ENCODE peak calls at places on chromosomes 7 and 10, in six cellular contexts. R is HepG2, Z is GM12878, B is K562, M is GM12892, P is H1. D is an unnamed sample.

GRCh38 chr10:115982526-115982925 is 290.5 kb downstream of the GFRA1 start:
- DNase-seq in Z (no peak), R (no peak), P (no peak), M (no peak), B (no peak), D (no peak)

GRCh38 chr7:34425194-34425593 is 232.8 kb upstream of the NPSR1 start:
- DNase-seq in Z (no peak), R (peak), P (no peak), M (no peak), B (no peak), D (no peak)

GRCh38 chr7:148185050-148185449 is 405.5 kb upstream of the C7orf33 start:
- DNase-seq in P (no peak), B (no peak), R (no peak), Z (no peak), M (no peak), D (no peak)

GRCh38 chr7:41416208-41416595 is 286.7 kb downstream of the INHBA start:
- DNase-seq in P (no peak), M (no peak), R (no peak), Z (no peak), B (no peak), D (no peak)

GRCh38 chr7:369981-370621 is 80.1 kb downstream of the FOXL3 start:
- DNase-seq in B (no peak), M (no peak), Z (no peak), R (no peak), P (peak), D (no peak)

GRCh38 chr10:70602665-70603438 is at the start of gene PRF1:
- DNase-seq in M (no peak), B (peak), R (peak), P (peak), Z (no peak), D (peak)

GRCh38 chr10:21726601-21727295 is 192.7 kb downstream of the MLLT10 start:
- DNase-seq in P (no peak), Z (no peak), M (no peak), B (peak), R (no peak), D (no peak)

GRCh38 chr7:108261560-108262255 is 131.5 kb upstream of the LAMB4 start:
- DNase-seq in Z (no peak), B (no peak), R (no peak), P (no peak), M (no peak), D (no peak)

GRCh38 chr7:77258014-77258413 is 58.4 kb upstream of the FGL2 start:
- DNase-seq in R (no peak), B (no peak), P (no peak), M (no peak), Z (no peak), D (no peak)

GRCh38 chr10:788796-789748 is 99.6 kb upstream of the DIP2C start:
- DNase-seq in Z (no peak), M (no peak), B (peak), R (peak), P (peak), D (no peak)

GRCh38 chr10:20948723-20949327 is 51.7 kb upstream of the NEBL start:
- DNase-seq in Z (no peak), M (no peak), P (no peak), B (no peak), R (no peak), D (no peak)

GRCh38 chr10:78042058-78042751 is 8.5 kb downstream of the RPS24 start:
- DNase-seq in P (no peak), Z (no peak), B (no peak), M (no peak), R (no peak), D (no peak)
- TF ChIP-seq POLR2AphosphoS5 in P (peak), Z (peak), B (peak), M (peak), R (peak), D (peak)

GRCh38 chr10:4914213-4914850 is 48.9 kb upstream of the AKR1C1 start:
- DNase-seq in B (no peak), M (no peak), Z (no peak), P (no peak), R (no peak), D (no peak)

GRCh38 chr10:4918236-4918635 is 45.0 kb upstream of the AKR1C1 start:
- DNase-seq in R (no peak), B (no peak), Z (no peak), M (no peak), P (no peak), D (no peak)

GRCh38 chr10:4916086-4916716 is 47.0 kb upstream of the AKR1C1 start:
- DNase-seq in R (no peak), B (no peak), P (no peak), Z (no peak), M (no peak), D (no peak)
- TF ChIP-seq POLR2A in R (no peak), B (no peak), P (no peak), Z (no peak), M (no peak), D (no peak)

GRCh38 chr7:150948791-150949251 is 29.3 kb downstream of the KCNH2 start:
- DNase-seq in B (no peak), P (no peak), R (no peak), M (no peak), Z (no peak), D (peak)

GRCh38 chr7:150950496-150951180 is 27.5 kb downstream of the KCNH2 start:
- DNase-seq in Z (no peak), R (no peak), B (no peak), M (no peak), P (no peak), D (no peak)

GRCh38 chr7:150947761-150948680 is 30.1 kb downstream of the KCNH2 start:
- DNase-seq in B (peak), M (no peak), R (no peak), P (no peak), Z (no peak), D (peak)

GRCh38 chr7:150949971-150950491 is 28.1 kb downstream of the KCNH2 start:
- DNase-seq in P (no peak), R (no peak), B (no peak), M (no peak), Z (no peak), D (no peak)

GRCh38 chr7:150949564-150949963 is 28.6 kb downstream of the KCNH2 start:
- DNase-seq in B (no peak), P (no peak), Z (no peak), R (no peak), M (peak), D (peak)
- TF ChIP-seq TAF1 in B (no peak), P (no peak), Z (no peak), R (no peak), M (no peak), D (no peak)

DNA sequence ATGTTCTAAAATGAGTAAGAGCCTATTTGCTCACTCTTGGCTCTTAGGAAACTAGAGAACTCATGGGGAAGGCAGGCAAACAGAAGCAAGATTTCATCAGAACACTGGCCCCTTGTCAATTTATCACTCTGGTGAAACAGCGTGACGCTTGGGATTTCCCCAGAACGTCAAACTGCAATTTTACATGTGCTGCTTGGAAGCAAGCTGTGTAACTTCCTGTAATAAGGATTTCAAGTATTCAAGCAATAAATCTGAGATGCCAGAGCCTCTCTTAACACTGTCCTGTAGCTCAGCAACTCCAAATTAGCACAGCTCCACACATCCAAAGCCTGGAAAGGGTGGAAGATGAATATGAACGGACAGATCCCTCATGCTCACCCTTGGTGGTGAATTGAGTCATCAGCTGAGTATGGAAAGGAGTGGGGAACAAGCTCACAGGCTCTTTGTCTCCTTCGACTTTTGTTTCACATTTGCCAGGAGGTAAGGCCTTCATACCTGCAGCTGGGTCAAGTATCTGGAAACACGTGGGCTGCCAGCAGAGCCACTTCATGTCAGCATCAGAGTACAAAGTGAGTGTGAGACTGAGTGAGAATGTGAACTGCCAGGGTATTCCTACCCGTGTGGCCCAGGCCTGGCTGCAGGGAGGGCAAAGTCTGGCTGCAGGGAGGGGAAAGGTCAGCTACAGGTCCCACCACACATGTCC is 140.4 kb upstream of the NAMPT start:
- DNase-seq in M (peak), R (no peak), B (no peak), P (no peak), Z (peak), D (peak)
- TF ChIP-seq POLR2AphosphoS5 in M (peak), R (no peak), B (no peak), P (no peak), Z (peak), D (no peak)

GRCh38 chr10:27153325-27153724 is 859 bp downstream of the YME1L1 start:
- DNase-seq in R (no peak), Z (no peak), P (no peak), B (no peak), M (no peak), D (no peak)

GRCh38 chr10:27152687-27153086 is 1.5 kb downstream of the YME1L1 start:
- DNase-seq in P (no peak), Z (no peak), B (no peak), M (no peak), R (no peak), D (no peak)

GRCh38 chr10:27153855-27154198 is 357 bp downstream of the YME1L1 start:
- DNase-seq in Z (no peak), M (peak), B (no peak), P (no peak), R (peak), D (no peak)

GRCh38 chr10:27157150-27157549 is 2.0 kb downstream of the MASTL start:
- DNase-seq in P (no peak), M (no peak), Z (no peak), R (peak), B (no peak), D (no peak)

GRCh38 chr10:27155073-27155754 is at the start of gene MASTL:
- DNase-seq in Z (peak), P (peak), B (peak), M (peak), R (peak), D (peak)
- TF ChIP-seq POLR2A in Z (peak), P (no peak), B (peak), M (peak), R (peak), D (peak)

GRCh38 chr10:33376976-33377657 is 42.6 kb upstream of the NRP1 start:
- DNase-seq in Z (no peak), P (no peak), B (no peak), R (no peak), M (no peak), D (no peak)
- TF ChIP-seq TAF1 in Z (no peak), P (no peak), B (no peak), R (no peak), M (no peak), D (no peak)

DNA sequence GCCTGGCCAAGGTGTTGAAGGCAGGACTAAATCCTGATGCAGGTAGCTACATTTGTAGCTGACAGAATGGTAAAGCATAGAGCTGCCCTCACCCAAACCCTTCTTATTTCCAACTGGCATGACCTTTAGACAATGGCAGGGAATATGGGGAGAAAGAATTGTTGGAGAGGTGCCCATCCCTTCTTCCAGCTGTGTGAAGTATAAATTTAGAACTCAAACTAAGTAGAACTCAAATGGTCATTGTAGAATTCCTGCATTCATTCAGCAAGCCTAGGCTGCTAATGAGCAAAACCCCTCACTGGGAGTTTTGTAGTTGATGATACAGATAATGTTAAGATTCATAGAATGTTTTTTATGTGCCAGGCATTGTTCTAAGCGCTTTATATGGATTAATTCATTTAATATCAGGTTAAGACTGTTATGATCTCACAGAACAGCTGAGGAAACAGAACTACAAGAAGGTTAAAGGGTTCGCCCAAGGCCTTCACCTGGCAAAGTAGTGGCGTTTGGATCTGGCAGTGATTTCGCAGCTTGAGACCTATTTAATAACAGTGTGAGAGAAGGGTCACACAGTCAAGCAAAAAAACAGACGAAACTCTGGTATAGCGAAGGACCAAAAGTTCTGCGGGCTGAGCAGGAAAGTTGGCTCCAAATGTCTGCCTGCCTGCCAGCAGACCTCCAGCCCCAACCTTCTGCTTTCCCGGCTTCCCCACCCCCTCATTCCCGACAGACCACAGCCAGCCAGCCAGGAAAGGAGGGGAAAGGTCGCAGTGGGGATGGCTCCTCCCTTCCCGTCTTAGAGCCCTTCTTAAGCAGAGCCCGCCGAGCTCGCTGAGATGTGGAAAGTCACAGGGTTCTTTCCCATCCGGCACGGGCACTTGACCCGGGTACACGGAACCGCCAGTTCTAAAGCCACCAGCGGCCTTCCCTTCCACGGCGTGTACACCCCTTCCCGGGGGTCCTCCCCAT is 1.6 kb upstream of the HILPDA start:
- DNase-seq in B (no peak), R (no peak), Z (no peak), P (peak), M (no peak), D (no peak)
- TF ChIP-seq POLR2AphosphoS5 in B (no peak), R (peak), Z (no peak), P (peak), M (no peak), D (no peak)

DNA sequence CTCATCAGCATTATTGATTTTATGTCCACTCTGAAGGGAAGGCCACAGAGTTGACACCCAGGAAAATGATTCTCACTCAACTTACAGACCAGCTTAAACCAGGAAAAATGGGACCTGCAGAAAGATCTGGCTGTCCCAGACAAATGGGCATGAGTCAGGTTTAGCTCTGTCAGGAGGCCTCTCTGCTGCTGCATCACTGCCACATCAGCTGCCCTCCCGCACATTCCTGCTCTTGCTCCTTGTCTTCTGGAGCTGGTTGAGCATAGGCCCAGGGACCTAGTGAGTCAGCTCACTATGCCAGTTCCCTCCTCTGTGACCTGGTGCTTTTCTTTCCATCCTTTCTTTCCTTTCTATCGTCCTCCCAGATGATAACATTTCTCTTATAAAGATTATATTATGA is 18.8 kb upstream of the SMNDC1 start:
- DNase-seq in P (no peak), M (no peak), B (no peak), R (no peak), Z (no peak), D (no peak)
- TF ChIP-seq POLR2A in P (no peak), M (no peak), B (no peak), R (no peak), Z (no peak), D (no peak)

D was measured in GM12891.